ENCODE peak calls at places on chromosomes 1 and 21, in five cellular contexts. U is transverse colon; A is naive thymus-derived CD4-positive, alpha-beta T cell; N is CD8-positive, alpha-beta memory T cell; L is tibial nerve. T is an unnamed sample. For H3K27me3, the result is how much of the 10 kb centered on the place peaks cover.

GRCh38 chr1:229130028-229130668 is 140.8 kb upstream of the RAB4A start:
- DNase-seq in N (no peak), L (peak), A (peak), U (peak), T (peak)

GRCh38 chr1:212525479-212526110 is 83.0 kb upstream of the ATF3 start:
- DNase-seq in A (no peak), U (no peak), L (no peak), N (no peak), T (no peak)

GRCh38 chr1:12209495-12209832 is 20.4 kb upstream of the VPS13D start:
- DNase-seq in L (no peak), N (no peak), U (no peak), A (no peak), T (no peak)

GRCh38 chr1:59926381-59927243 is at the start of gene CYP2J2:
- DNase-seq in L (no peak), N (no peak), A (peak), U (peak), T (peak)

GRCh38 chr1:206590025-206590834 is 22.0 kb downstream of the EIF2D start:
- DNase-seq in U (no peak), L (no peak), A (no peak), N (no peak), T (peak)

GRCh38 chr21:36260030-36260787 is 59.8 kb upstream of the MORC3 start:
- DNase-seq in A (peak), L (peak), N (peak), U (peak), T (peak)

GRCh38 chr1:26597629-26598039 is 68.1 kb downstream of the RPS6KA1 start:
- DNase-seq in L (no peak), U (no peak), A (peak), N (no peak), T (peak)

GRCh38 chr1:24107462-24108225 is 4.3 kb downstream of the MYOM3 start:
- DNase-seq in N (no peak), U (peak), L (no peak), A (no peak), T (peak)

GRCh38 chr1:1027723-1028266 is 7.9 kb downstream of the AGRN start:
- DNase-seq in N (no peak), U (no peak), L (no peak), A (no peak), T (no peak)

GRCh38 chr1:7333094-7333493 is 438.0 kb upstream of the VAMP3 start:
- DNase-seq in U (no peak), L (no peak), A (no peak), N (no peak), T (no peak)

GRCh38 chr1:4668738-4669700 is 14.6 kb downstream of the AJAP1 start:
- DNase-seq in L (no peak), A (no peak), U (no peak), N (no peak), T (no peak)

GRCh38 chr1:29236993-29237905 is 927 bp downstream of the PTPRU start:
- DNase-seq in A (peak), U (peak), N (no peak), L (peak), T (no peak)

GRCh38 chr1:234188454-234188792 is 184.8 kb upstream of the COA6 start:
- DNase-seq in U (no peak), A (no peak), L (no peak), N (no peak), T (no peak)

GRCh38 chr1:117611894-117612481 is 6.1 kb downstream of the TENT5C start:
- DNase-seq in L (no peak), A (no peak), U (no peak), N (no peak), T (no peak)

GRCh38 chr1:218390625-218391024 is 45.5 kb downstream of the TGFB2 start:
- DNase-seq in U (no peak), N (no peak), A (no peak), L (no peak), T (peak)

GRCh38 chr1:63924600-63924999 is 150.8 kb downstream of the ROR1 start:
- DNase-seq in N (no peak), U (no peak), L (no peak), A (no peak), T (no peak)

GRCh38 chr1:97806996-97807395 is 113.8 kb downstream of the DPYD start:
- DNase-seq in N (no peak), L (no peak), U (no peak), A (no peak), T (peak)

GRCh38 chr1:114033219-114033706 is 54.0 kb downstream of the OLFML3 start:
- DNase-seq in L (no peak), N (no peak), U (no peak), A (no peak), T (no peak)

GRCh38 chr1:38746966-38747600 is 112.5 kb downstream of the RRAGC start:
- DNase-seq in L (no peak), N (no peak), U (no peak), A (no peak), T (no peak)

GRCh38 chr1:163054056-163054706 is 15.0 kb upstream of the RGS4 start:
- DNase-seq in A (no peak), N (no peak), U (no peak), L (no peak), T (no peak)

GRCh38 chr1:193066606-193067005 is 7.2 kb downstream of the RO60 start:
- DNase-seq in U (no peak), A (no peak), N (no peak), L (no peak), T (no peak)

GRCh38 chr1:12486401-12487005 is 131.5 kb downstream of the DHRS3 start:
- DNase-seq in U (no peak), N (no peak), A (no peak), L (no peak), T (no peak)

GRCh38 chr21:14582934-14583628 is 37.0 kb upstream of the SAMSN1 start:
- DNase-seq in N (no peak), L (no peak), U (no peak), A (no peak), T (no peak)

GRCh38 chr1:183234660-183235476 is 48.8 kb downstream of the LAMC2 start:
- DNase-seq in N (no peak), U (peak), A (no peak), L (peak), T (no peak)

GRCh38 chr1:43435146-43436145 is 18.3 kb downstream of the HYI start:
- DNase-seq in L (peak), U (no peak), A (no peak), N (no peak), T (no peak)

GRCh38 chr1:27402349-27402754 is 9.9 kb downstream of the GPR3 start:
- DNase-seq in N (no peak), A (no peak), U (peak), L (peak), T (peak)

GRCh38 chr21:37207441-37208009 is 59.6 kb downstream of the VPS26C start:
- DNase-seq in L (no peak), A (no peak), U (peak), N (no peak), T (peak)

GRCh38 chr1:30670195-30671060 is 53.0 kb downstream of the MATN1 start:
- DNase-seq in U (no peak), N (no peak), L (no peak), A (no peak), T (no peak)

GRCh38 chr1:46605242-46605641 is 1.2 kb upstream of the MKNK1 start:
- DNase-seq in L (no peak), N (peak), A (no peak), U (no peak), T (peak)

GRCh38 chr1:116031299-116031698 is 55.0 kb downstream of the SLC22A15 start:
- DNase-seq in N (no peak), L (no peak), U (peak), A (no peak), T (peak)

GRCh38 chr1:46183119-46183842 is 7.0 kb upstream of the P3R3URF start:
- DNase-seq in N (no peak), U (peak), A (no peak), L (no peak), T (peak)

GRCh38 chr1:185154912-185155513 is 1.7 kb downstream of the TRMT1L start:
- DNase-seq in U (no peak), L (no peak), N (no peak), A (no peak), T (peak)
- H3K4me3 ChIP-seq in U (no peak), L (peak), N (no peak), A (no peak), T (peak)

DNA sequence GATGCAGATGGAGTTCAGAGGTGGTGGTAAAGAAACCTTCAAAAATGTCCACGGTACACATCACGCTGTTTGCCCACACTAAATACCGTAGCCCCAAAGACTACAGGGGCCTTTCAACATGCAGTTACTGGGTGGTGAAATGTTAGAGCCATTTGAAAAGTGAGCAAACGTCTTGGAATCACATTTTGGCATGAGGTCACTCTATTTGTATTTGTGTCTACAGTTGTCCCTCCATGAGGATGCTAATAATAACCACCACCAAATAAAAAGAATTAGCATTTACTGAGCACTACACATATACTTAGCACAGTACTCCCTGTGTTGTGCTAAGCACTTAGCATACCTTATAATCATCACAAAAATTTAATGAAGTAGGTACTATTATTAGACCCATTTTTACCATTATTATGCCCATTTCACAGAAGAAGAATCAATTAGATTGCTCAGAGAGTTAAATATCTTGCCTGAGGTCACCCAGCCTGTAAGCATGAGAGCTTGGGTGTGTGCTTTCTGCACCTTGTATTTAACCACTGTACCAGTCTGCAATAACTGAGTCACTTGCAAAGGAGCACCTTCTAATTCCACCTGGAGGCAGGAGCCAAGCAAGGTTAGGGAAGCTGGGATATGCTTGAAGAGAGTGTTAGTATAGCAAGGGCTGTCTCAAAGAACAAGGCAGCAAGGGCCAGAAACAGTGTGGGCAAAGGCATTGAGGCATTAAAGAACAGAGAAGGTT is 57.4 kb downstream of the DNTTIP2 start:
- DNase-seq in L (no peak), U (no peak), N (no peak), A (no peak), T (no peak)
- H3K27ac ChIP-seq in L (no peak), U (no peak), N (no peak), A (no peak), T (no peak)

GRCh38 chr1:153916297-153916696 is 6.5 kb downstream of the GATAD2B start:
- DNase-seq in A (no peak), N (no peak), U (no peak), L (no peak), T (no peak)
- H3K27me3 ChIP-seq in A (under half), N (under half), U (under half), L (under half), T (under half)

GRCh38 chr1:145425436-145426029 is at the start of gene NBPF20:
- DNase-seq in U (peak), L (peak), A (peak), N (peak), T (peak)
- H3K4me3 ChIP-seq in U (peak), L (peak), A (peak), N (peak), T (peak)

GRCh38 chr1:245748246-245748645 is 593.5 kb downstream of the KIF26B start:
- DNase-seq in A (no peak), U (no peak), N (no peak), L (no peak), T (no peak)

GRCh38 chr1:245742891-245743290 is 588.1 kb downstream of the KIF26B start:
- DNase-seq in N (no peak), L (no peak), U (no peak), A (no peak), T (no peak)
- H3K27ac ChIP-seq in N (no peak), L (no peak), U (no peak), A (no peak), T (no peak)

GRCh38 chr1:156409424-156409823 is 40.4 kb downstream of the RHBG start:
- DNase-seq in A (no peak), U (no peak), N (no peak), L (no peak), T (no peak)
- H3K27me3 ChIP-seq in A (under half), U (half or more), N (under half), L (half or more), T (under half)

DNA sequence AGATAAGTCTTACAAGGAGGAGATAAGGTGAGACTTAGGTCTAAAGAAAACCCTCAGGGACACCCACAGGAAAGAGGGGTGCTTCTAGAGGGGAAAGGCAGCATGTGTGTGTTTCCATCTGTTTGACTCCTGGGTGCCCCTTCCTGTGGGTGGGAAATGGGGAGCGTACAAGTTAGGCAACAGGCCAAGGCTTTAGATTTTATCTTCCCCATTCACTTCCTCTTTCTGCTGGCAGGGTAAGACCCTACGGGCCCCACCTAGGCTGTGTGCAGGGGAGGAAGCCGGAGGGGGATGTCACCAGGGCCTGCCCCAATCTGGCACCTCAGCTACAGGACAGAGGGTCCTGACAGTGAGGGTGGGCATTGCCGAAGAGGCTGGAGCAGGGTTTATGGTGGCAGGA is 2.5 kb upstream of the OLIG1 start:
- DNase-seq in L (no peak), U (no peak), A (no peak), N (no peak), T (no peak)
- H3K4me3 ChIP-seq in L (no peak), U (no peak), A (no peak), N (no peak), T (no peak)

GRCh38 chr1:149848811-149849210 is 50.6 kb upstream of the BOLA1 start:
- DNase-seq in A (no peak), U (no peak), L (peak), N (no peak), T (no peak)
- H3K27ac ChIP-seq in A (peak), U (peak), L (no peak), N (no peak), T (peak)

DNA sequence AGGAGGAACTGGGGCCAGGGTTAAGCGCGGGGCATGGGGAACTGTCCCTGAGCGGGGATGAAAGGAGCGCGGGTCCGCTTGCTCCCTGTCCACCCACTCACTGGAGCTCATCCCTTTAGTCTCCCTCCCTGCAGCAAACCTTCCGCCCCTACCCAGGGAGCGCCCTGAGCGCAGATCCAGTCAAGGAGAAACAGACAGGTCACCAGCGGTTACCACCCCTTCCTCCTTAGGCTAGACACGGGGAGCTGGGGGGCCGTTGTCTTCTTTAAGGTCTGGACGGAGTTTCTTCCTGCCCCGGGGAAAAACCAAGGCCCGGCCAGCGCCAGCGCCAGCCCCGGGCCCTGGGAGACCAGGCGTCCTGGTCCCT is 966 bp downstream of the WNT4 start:
- DNase-seq in N (no peak), L (no peak), U (no peak), A (no peak), T (no peak)
- H3K27me3 ChIP-seq in N (under half), L (half or more), U (half or more), A (under half), T (under half)